ENCODE peak calls at places on chromosomes 7 and 10, in six cellular contexts. F, C, S, U, V and B are unnamed samples.

GRCh38 chr7:53800746-53801145 is 741.4 kb upstream of the VSTM2A start:
- DNase-seq in F (no peak), C (no peak), S (no peak), U (no peak), V (no peak), B (peak)

GRCh38 chr7:131341690-131342089 is 14.0 kb downstream of the MKLN1 start:
- DNase-seq in F (no peak), C (no peak), S (no peak), U (no peak), V (no peak), B (no peak)

GRCh38 chr10:10418397-10418796 is 599.3 kb upstream of the CELF2 start:
- DNase-seq in F (peak), C (no peak), S (no peak), U (no peak), V (no peak), B (no peak)

GRCh38 chr10:85926986-85927385 is 439.6 kb downstream of the GRID1 start:
- DNase-seq in F (peak), C (no peak), S (no peak), U (no peak), V (no peak), B (peak)

GRCh38 chr7:2843711-2844152 is 376 bp downstream of the GNA12 start:
- DNase-seq in F (peak), C (no peak), S (peak), U (peak), V (no peak), B (no peak)

GRCh38 chr10:77004917-77005564 is 632.6 kb downstream of the KCNMA1 start:
- DNase-seq in F (peak), C (no peak), S (peak), U (peak), V (no peak), B (peak)

GRCh38 chr10:1241322-1241890 is 185.2 kb downstream of the WDR37 start:
- DNase-seq in F (no peak), C (no peak), S (no peak), U (no peak), V (no peak), B (no peak)

GRCh38 chr10:77685494-77685893 is 47.9 kb upstream of the KCNMA1 start:
- DNase-seq in F (peak), C (no peak), S (no peak), U (no peak), V (no peak), B (no peak)

GRCh38 chr7:142813262-142813661 is 41.6 kb upstream of the EPHB6 start:
- DNase-seq in F (no peak), C (no peak), S (peak), U (no peak), V (no peak), B (no peak)

GRCh38 chr7:140364819-140365218 is 33.5 kb downstream of the SLC37A3 start:
- DNase-seq in F (no peak), C (no peak), S (no peak), U (no peak), V (no peak), B (peak)

GRCh38 chr10:35495521-35496238 is 109.5 kb upstream of the GJD4 start:
- DNase-seq in F (peak), C (peak), S (no peak), U (peak), V (no peak), B (peak)

GRCh38 chr7:52500796-52501195 is 534.6 kb upstream of the POM121L12 start:
- DNase-seq in F (no peak), C (no peak), S (no peak), U (no peak), V (no peak), B (peak)

GRCh38 chr10:61663466-61663865 is 737 bp downstream of the CABCOCO1 start:
- DNase-seq in F (no peak), C (no peak), S (no peak), U (no peak), V (no peak), B (no peak)

GRCh38 chr10:16384064-16384463 is 52.7 kb upstream of the PTER start:
- DNase-seq in F (no peak), C (no peak), S (no peak), U (no peak), V (peak), B (no peak)

GRCh38 chr10:70782401-70783055 is 2.6 kb downstream of the TBATA start:
- DNase-seq in F (no peak), C (no peak), S (no peak), U (no peak), V (no peak), B (no peak)

GRCh38 chr10:93993782-93994668 is at the start of gene PLCE1:
- DNase-seq in F (peak), C (peak), S (peak), U (peak), V (no peak), B (no peak)

GRCh38 chr7:106598663-106599342 is 62.2 kb downstream of the CCDC71L start:
- DNase-seq in F (peak), C (peak), S (peak), U (peak), V (peak), B (peak)

GRCh38 chr7:70833726-70834125 is 298.2 kb upstream of the GALNT17 start:
- DNase-seq in F (no peak), C (no peak), S (peak), U (no peak), V (no peak), B (no peak)

GRCh38 chr7:139762886-139763285 is 14.9 kb downstream of the HIPK2 start:
- DNase-seq in F (no peak), C (no peak), S (peak), U (no peak), V (no peak), B (no peak)

DNA sequence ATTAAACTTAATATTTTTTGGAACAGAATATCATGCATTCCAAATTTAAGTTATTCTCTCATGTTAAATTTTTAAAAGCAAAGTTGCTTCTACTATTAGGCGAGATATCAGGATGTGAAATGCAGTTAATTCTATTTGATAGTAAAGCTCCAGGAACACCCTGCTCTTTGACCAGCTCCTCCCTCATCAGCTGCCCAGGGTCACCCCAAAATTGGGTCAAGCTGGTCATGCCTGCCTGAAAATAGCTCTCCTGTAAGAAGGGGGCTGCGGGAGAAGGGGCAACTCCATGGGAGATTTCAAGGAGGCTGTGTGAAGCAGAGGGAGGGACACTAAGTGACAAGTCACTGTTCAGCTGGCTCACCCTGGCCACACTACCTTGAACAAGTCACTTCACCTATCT is 5.9 kb downstream of the PPP1R3C start:
- DNase-seq in F (no peak), C (no peak), S (no peak), U (no peak), V (no peak), B (no peak)
- TF ChIP-seq CTCF in F (no peak), C (no peak), S (no peak), U (no peak), V (no peak), B (no peak)

DNA sequence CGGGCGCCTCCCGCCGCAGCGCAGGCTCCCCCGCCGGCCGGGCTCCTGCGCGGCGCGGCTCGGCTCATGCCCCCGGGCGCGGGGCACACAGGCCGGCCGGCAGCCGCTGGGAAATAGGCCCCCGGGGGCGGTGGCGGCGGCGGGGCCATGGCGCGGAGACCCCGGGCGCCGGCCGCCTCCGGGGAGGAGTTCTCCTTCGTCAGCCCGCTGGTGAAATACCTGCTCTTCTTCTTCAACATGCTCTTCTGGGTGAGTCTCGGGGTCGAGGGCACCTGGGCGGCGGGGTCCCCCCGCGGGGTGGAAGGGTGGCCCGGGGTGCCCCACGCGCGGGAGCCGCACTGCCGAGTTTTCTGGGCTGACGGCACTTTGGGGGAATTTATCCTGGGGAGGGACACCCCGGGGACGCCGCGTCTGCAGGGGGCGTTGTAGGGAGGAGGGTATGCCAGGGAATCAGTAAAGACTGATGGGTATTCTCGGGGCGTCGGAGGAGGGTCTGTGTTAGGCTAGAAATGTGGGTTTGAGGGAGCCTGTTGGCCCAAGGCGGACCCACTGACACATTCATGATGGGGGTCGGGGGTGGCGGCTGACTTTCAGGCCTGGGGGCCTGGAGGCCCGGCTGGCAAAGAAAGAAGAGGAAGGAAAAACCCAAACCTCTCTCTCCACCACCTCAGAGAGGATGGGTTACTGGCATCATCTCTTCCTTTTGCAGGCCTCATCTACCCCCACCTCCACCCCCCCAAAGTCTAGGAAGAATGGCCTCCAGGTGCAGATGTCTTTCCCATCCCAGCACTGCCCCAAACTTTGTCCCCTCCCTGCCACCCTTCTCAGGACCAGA is 544 bp downstream of the TSPAN33 start:
- DNase-seq in F (peak), C (peak), S (no peak), U (no peak), V (no peak), B (no peak)
- TF ChIP-seq CTCF in F (peak), C (peak), S (peak), U (no peak), V (peak), B (peak)

GRCh38 chr7:31478018-31478417 is 35.9 kb upstream of the ITPRID1 start:
- DNase-seq in F (no peak), C (no peak), S (no peak), U (no peak), V (no peak), B (no peak)

GRCh38 chr7:31478744-31479143 is 35.1 kb upstream of the ITPRID1 start:
- DNase-seq in F (peak), C (no peak), S (no peak), U (no peak), V (no peak), B (no peak)

GRCh38 chr7:31476073-31476745 is 37.7 kb upstream of the ITPRID1 start:
- DNase-seq in F (no peak), C (no peak), S (no peak), U (no peak), V (no peak), B (no peak)
- TF ChIP-seq CTCF in F (no peak), C (no peak), S (no peak), U (no peak), V (no peak), B (no peak)

DNA sequence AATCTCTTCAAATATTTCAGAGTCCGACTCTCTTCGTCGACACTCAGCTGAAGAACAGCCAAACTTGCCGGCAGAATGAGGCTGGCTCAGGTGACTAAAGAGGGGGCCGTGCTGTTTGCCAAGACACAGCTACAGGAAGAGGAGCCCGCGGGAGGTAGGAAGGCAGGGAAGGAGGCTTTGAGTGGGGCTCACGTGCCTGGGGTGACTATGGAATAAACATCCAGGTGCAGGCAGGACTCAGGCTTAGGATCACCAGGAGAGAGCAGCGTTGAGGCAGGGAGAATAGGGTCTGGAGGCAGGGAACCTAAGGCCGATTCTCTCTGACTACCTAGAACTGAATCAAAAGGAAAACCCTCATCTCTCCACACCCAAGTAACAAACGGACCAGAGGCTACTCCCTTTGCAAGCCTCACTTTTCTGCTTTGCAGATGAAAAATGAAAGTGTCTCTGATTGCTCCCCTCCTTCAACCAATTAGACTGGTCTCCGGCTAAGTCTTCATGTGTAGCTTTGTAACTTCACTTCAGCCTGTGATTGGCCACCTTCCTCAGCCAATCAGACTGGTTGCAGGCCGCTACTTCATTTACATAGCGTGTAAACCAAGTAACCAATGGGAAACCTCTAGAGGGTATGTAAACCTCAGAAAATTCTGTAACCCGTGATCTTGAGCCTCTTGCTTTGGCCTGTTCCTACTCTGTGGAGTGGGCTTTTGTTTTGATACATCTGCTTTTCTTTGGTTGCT is 19.7 kb upstream of the BNIP3 start:
- DNase-seq in F (peak), C (no peak), S (peak), U (no peak), V (no peak), B (no peak)
- TF ChIP-seq CTCF in F (no peak), C (no peak), S (peak), U (no peak), V (no peak), B (no peak)

GRCh38 chr7:64947252-64948000 is 43.4 kb downstream of the ZNF117 start:
- DNase-seq in F (no peak), C (peak), S (no peak), U (peak), V (no peak), B (no peak)

GRCh38 chr7:64945776-64946175 is 42.7 kb downstream of the ZNF273 start:
- DNase-seq in F (no peak), C (no peak), S (no peak), U (no peak), V (no peak), B (no peak)

GRCh38 chr7:64951250-64951848 is 39.5 kb downstream of the ZNF117 start:
- DNase-seq in F (peak), C (peak), S (peak), U (no peak), V (no peak), B (peak)

GRCh38 chr7:64945481-64945756 is 42.3 kb downstream of the ZNF273 start:
- DNase-seq in F (no peak), C (no peak), S (no peak), U (no peak), V (no peak), B (no peak)

GRCh38 chr7:64946772-64947171 is 43.7 kb downstream of the ZNF273 start:
- DNase-seq in F (no peak), C (peak), S (peak), U (peak), V (no peak), B (no peak)
- TF ChIP-seq CTCF in F (no peak), C (no peak), S (peak), U (no peak), V (no peak), B (no peak)

GRCh38 chr7:127580612-127581011 is 4.8 kb downstream of the GCC1 start:
- DNase-seq in F (no peak), C (no peak), S (no peak), U (no peak), V (no peak), B (no peak)

GRCh38 chr7:127581716-127582115 is 3.7 kb downstream of the GCC1 start:
- DNase-seq in F (no peak), C (no peak), S (no peak), U (no peak), V (no peak), B (no peak)

GRCh38 chr7:127578711-127579275 is 6.6 kb downstream of the GCC1 start:
- DNase-seq in F (no peak), C (no peak), S (no peak), U (no peak), V (no peak), B (no peak)

GRCh38 chr7:127582361-127582760 is 3.0 kb downstream of the GCC1 start:
- DNase-seq in F (no peak), C (no peak), S (peak), U (no peak), V (no peak), B (no peak)

GRCh38 chr7:127578036-127578684 is 7.2 kb downstream of the GCC1 start:
- DNase-seq in F (no peak), C (no peak), S (peak), U (no peak), V (no peak), B (no peak)
- TF ChIP-seq CTCF in F (no peak), C (no peak), S (peak), U (no peak), V (no peak), B (no peak)

GRCh38 chr7:13725591-13725990 is 263.9 kb downstream of the ETV1 start:
- DNase-seq in F (no peak), C (no peak), S (peak), U (no peak), V (no peak), B (no peak)
- TF ChIP-seq CTCF in F (no peak), C (no peak), S (peak), U (peak), V (peak), B (no peak)

GRCh38 chr7:78020131-78020873 is 221.7 kb downstream of the PHTF2 start:
- DNase-seq in F (peak), C (peak), S (peak), U (peak), V (peak), B (peak)

GRCh38 chr7:78020874-78021249 is 222.3 kb downstream of the PHTF2 start:
- DNase-seq in F (no peak), C (no peak), S (no peak), U (no peak), V (no peak), B (no peak)

GRCh38 chr7:78019457-78020130 is 221.0 kb downstream of the PHTF2 start:
- DNase-seq in F (peak), C (peak), S (peak), U (peak), V (peak), B (peak)

GRCh38 chr7:78017621-78018100 is 219.1 kb downstream of the PHTF2 start:
- DNase-seq in F (no peak), C (no peak), S (no peak), U (no peak), V (no peak), B (no peak)

GRCh38 chr7:78018541-78019456 is 220.2 kb downstream of the PHTF2 start:
- DNase-seq in F (peak), C (no peak), S (peak), U (no peak), V (peak), B (no peak)
- TF ChIP-seq CTCF in F (no peak), C (no peak), S (peak), U (no peak), V (peak), B (no peak)

DNA sequence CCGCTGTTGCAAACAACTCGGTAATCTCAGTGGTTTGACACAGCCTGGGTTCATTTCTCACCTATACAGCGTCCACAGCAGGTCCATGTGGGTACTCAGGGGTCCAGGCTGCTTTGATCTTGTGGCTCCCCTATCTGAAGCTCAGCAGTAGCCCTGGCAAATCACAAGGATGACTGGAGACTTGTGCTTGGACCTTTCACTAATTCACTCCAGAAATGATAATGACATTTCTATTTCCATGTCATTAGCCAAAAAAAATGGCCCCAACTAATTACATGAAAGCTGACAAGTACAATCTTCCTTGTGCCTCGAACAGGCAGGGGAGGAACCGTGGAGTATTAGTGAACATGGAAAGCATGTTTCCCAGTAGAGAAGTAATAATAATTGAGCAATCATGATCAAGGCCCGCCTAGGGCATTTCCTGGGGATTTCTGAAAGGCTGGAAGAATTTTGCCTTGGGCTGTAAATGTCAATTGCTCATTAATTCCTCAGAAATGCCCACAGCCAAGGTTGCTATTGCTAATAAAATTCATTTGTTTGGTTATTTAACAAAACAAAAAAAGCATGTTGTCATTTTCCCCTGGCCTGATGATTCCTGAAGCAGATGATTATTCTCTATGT is 586.1 kb downstream of the SDK1 start:
- DNase-seq in F (no peak), C (no peak), S (no peak), U (no peak), V (no peak), B (peak)
- TF ChIP-seq CTCF in F (no peak), C (no peak), S (no peak), U (no peak), V (no peak), B (no peak)